ENCODE peak calls at places on chromosomes 5 and 9, in eight cellular contexts. One of them, this sample, is unnamed.

GRCh38 chr5:116154931-116155330 is 70.1 kb downstream of the COMMD10 start:
- DNase-seq in sigmoid colon: no peak
- DNase-seq in HFF-Myc: no peak
- DNase-seq in MCF 10A: no peak
- DNase-seq in adrenal gland: no peak
- DNase-seq in Calu3: no peak
- DNase-seq in esophagus squamous epithelium: no peak
- DNase-seq in fibroblast of lung: no peak
- DNase-seq in this sample: no peak

GRCh38 chr5:1793301-1793740 is 6.3 kb downstream of the MRPL36 start:
- DNase-seq in MCF 10A: no peak
- DNase-seq in HFF-Myc: no peak
- DNase-seq in sigmoid colon: peak; percentile 14
- DNase-seq in fibroblast of lung: no peak
- DNase-seq in esophagus squamous epithelium: no peak
- DNase-seq in Calu3: no peak
- DNase-seq in adrenal gland: no peak
- DNase-seq in this sample: no peak

GRCh38 chr5:90020575-90021535 is 388.7 kb downstream of the CETN3 start:
- DNase-seq in esophagus squamous epithelium: no peak
- DNase-seq in MCF 10A: peak; percentile 81
- DNase-seq in fibroblast of lung: peak; percentile 92
- DNase-seq in sigmoid colon: no peak
- DNase-seq in HFF-Myc: no peak
- DNase-seq in Calu3: peak; percentile 34
- DNase-seq in adrenal gland: no peak
- DNase-seq in this sample: peak; percentile 86

GRCh38 chr5:155564541-155564940 is 551.0 kb downstream of the KIF4B start:
- DNase-seq in HFF-Myc: no peak
- DNase-seq in Calu3: no peak
- DNase-seq in fibroblast of lung: no peak
- DNase-seq in sigmoid colon: no peak
- DNase-seq in esophagus squamous epithelium: no peak
- DNase-seq in adrenal gland: no peak
- DNase-seq in MCF 10A: no peak
- DNase-seq in this sample: no peak

GRCh38 chr9:121725008-121725795 is 73.8 kb downstream of the DAB2IP start:
- DNase-seq in Calu3: no peak
- DNase-seq in fibroblast of lung: peak; percentile 100
- DNase-seq in MCF 10A: peak; percentile 94
- DNase-seq in esophagus squamous epithelium: no peak
- DNase-seq in sigmoid colon: peak; percentile 99
- DNase-seq in adrenal gland: peak; percentile 77
- DNase-seq in HFF-Myc: peak; percentile 98
- DNase-seq in this sample: peak; percentile 98

GRCh38 chr9:131056781-131057506 is 39.4 kb upstream of the AIF1L start:
- DNase-seq in esophagus squamous epithelium: no peak
- DNase-seq in sigmoid colon: no peak
- DNase-seq in fibroblast of lung: no peak
- DNase-seq in HFF-Myc: no peak
- DNase-seq in Calu3: no peak
- DNase-seq in MCF 10A: no peak
- DNase-seq in adrenal gland: no peak
- DNase-seq in this sample: no peak

GRCh38 chr9:134174073-134174449 is 9.7 kb upstream of the RNU6ATAC start:
- DNase-seq in adrenal gland: no peak
- DNase-seq in fibroblast of lung: no peak
- DNase-seq in sigmoid colon: peak; percentile 66
- DNase-seq in Calu3: no peak
- DNase-seq in esophagus squamous epithelium: no peak
- DNase-seq in HFF-Myc: no peak
- DNase-seq in MCF 10A: no peak
- DNase-seq in this sample: no peak

GRCh38 chr5:166377756-166378155 is 1913.7 kb upstream of the WWC1 start:
- DNase-seq in MCF 10A: no peak
- DNase-seq in fibroblast of lung: no peak
- DNase-seq in sigmoid colon: no peak
- DNase-seq in Calu3: no peak
- DNase-seq in esophagus squamous epithelium: no peak
- DNase-seq in HFF-Myc: no peak
- DNase-seq in adrenal gland: no peak
- DNase-seq in this sample: no peak

GRCh38 chr5:1349246-1349645 is 4.3 kb upstream of the CLPTM1L start:
- DNase-seq in adrenal gland: no peak
- DNase-seq in fibroblast of lung: no peak
- DNase-seq in HFF-Myc: no peak
- DNase-seq in Calu3: no peak
- DNase-seq in esophagus squamous epithelium: no peak
- DNase-seq in MCF 10A: no peak
- DNase-seq in sigmoid colon: no peak
- DNase-seq in this sample: no peak

GRCh38 chr5:15940905-15941304 is 238.7 kb downstream of the MARCHF11 start:
- DNase-seq in adrenal gland: no peak
- DNase-seq in HFF-Myc: no peak
- DNase-seq in MCF 10A: no peak
- DNase-seq in Calu3: no peak
- DNase-seq in sigmoid colon: no peak
- DNase-seq in fibroblast of lung: no peak
- DNase-seq in esophagus squamous epithelium: no peak
- DNase-seq in this sample: no peak

GRCh38 chr5:88663793-88664216 is 219.2 kb downstream of the MEF2C start:
- DNase-seq in MCF 10A: no peak
- DNase-seq in esophagus squamous epithelium: no peak
- DNase-seq in Calu3: no peak
- DNase-seq in HFF-Myc: no peak
- DNase-seq in sigmoid colon: no peak
- DNase-seq in fibroblast of lung: no peak
- DNase-seq in adrenal gland: no peak
- DNase-seq in this sample: no peak

GRCh38 chr5:112693301-112693700 is 44.4 kb upstream of the APC start:
- DNase-seq in MCF 10A: no peak
- DNase-seq in esophagus squamous epithelium: no peak
- DNase-seq in fibroblast of lung: no peak
- DNase-seq in Calu3: no peak
- DNase-seq in sigmoid colon: no peak
- DNase-seq in adrenal gland: no peak
- DNase-seq in HFF-Myc: no peak
- DNase-seq in this sample: no peak

GRCh38 chr5:112692472-112692871 is 45.2 kb upstream of the APC start:
- DNase-seq in MCF 10A: no peak
- DNase-seq in fibroblast of lung: no peak
- DNase-seq in adrenal gland: no peak
- DNase-seq in Calu3: no peak
- DNase-seq in sigmoid colon: no peak
- DNase-seq in HFF-Myc: no peak
- DNase-seq in esophagus squamous epithelium: no peak
- DNase-seq in this sample: no peak

GRCh38 chr5:112691341-112691685 is 46.4 kb upstream of the APC start:
- DNase-seq in fibroblast of lung: no peak
- DNase-seq in adrenal gland: no peak
- DNase-seq in esophagus squamous epithelium: no peak
- DNase-seq in Calu3: no peak
- DNase-seq in MCF 10A: no peak
- DNase-seq in HFF-Myc: no peak
- DNase-seq in sigmoid colon: no peak
- DNase-seq in this sample: no peak

GRCh38 chr5:112690605-112691340 is 46.9 kb upstream of the APC start:
- DNase-seq in sigmoid colon: no peak
- DNase-seq in esophagus squamous epithelium: no peak
- DNase-seq in HFF-Myc: no peak
- DNase-seq in MCF 10A: no peak
- DNase-seq in fibroblast of lung: no peak
- DNase-seq in Calu3: no peak
- DNase-seq in adrenal gland: no peak
- DNase-seq in this sample: no peak

DNA sequence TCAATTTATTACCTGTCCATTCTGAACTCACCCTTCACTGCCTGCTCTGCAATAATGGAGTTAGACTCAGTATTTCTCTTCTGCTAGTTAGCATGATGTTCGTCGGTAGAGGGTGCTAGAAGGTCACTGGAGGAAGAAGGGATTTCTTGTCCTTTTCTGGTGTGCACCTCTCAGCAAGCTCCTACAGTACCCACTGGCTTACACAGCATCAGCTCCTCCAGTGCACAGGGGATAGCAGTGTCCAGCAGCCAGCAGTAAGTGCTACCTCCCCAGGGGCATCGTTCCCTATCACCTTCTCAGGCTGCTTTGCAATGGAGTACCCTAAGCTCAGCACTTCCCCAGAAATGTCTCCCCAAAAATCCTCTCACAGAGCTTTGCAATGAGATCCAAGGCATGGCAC is 45.9 kb upstream of the APC start:
- DNase-seq in sigmoid colon: no peak
- DNase-seq in Calu3: peak; percentile 59
- DNase-seq in adrenal gland: no peak
- DNase-seq in HFF-Myc: no peak
- DNase-seq in esophagus squamous epithelium: no peak
- DNase-seq in fibroblast of lung: peak; percentile 59
- DNase-seq in MCF 10A: peak; percentile 73
- DNase-seq in this sample: no peak
- TF ChIP-seq CTCF in sigmoid colon: no peak
- TF ChIP-seq CTCF in Calu3: peak; percentile 38
- TF ChIP-seq CTCF in adrenal gland: no peak
- TF ChIP-seq CTCF in HFF-Myc: peak; percentile 30
- TF ChIP-seq CTCF in esophagus squamous epithelium: no peak
- TF ChIP-seq CTCF in fibroblast of lung: peak; percentile 53
- TF ChIP-seq CTCF in MCF 10A: peak; percentile 37
- TF ChIP-seq CTCF in this sample: peak; percentile 35

GRCh38 chr5:107556575-107556974 is 114.2 kb downstream of the EFNA5 start:
- DNase-seq in esophagus squamous epithelium: no peak
- DNase-seq in sigmoid colon: no peak
- DNase-seq in adrenal gland: no peak
- DNase-seq in MCF 10A: no peak
- DNase-seq in HFF-Myc: no peak
- DNase-seq in fibroblast of lung: no peak
- DNase-seq in Calu3: no peak
- DNase-seq in this sample: no peak

GRCh38 chr5:107558951-107559350 is 111.8 kb downstream of the EFNA5 start:
- DNase-seq in fibroblast of lung: no peak
- DNase-seq in sigmoid colon: no peak
- DNase-seq in esophagus squamous epithelium: no peak
- DNase-seq in adrenal gland: no peak
- DNase-seq in MCF 10A: no peak
- DNase-seq in Calu3: no peak
- DNase-seq in HFF-Myc: no peak
- DNase-seq in this sample: no peak

GRCh38 chr5:107563957-107564544 is 106.7 kb downstream of the EFNA5 start:
- DNase-seq in fibroblast of lung: peak; percentile 27
- DNase-seq in HFF-Myc: no peak
- DNase-seq in Calu3: no peak
- DNase-seq in esophagus squamous epithelium: no peak
- DNase-seq in sigmoid colon: no peak
- DNase-seq in MCF 10A: no peak
- DNase-seq in adrenal gland: no peak
- DNase-seq in this sample: no peak

GRCh38 chr5:107557051-107557658 is 113.6 kb downstream of the EFNA5 start:
- DNase-seq in Calu3: peak; percentile 92
- DNase-seq in esophagus squamous epithelium: no peak
- DNase-seq in adrenal gland: no peak
- DNase-seq in fibroblast of lung: no peak
- DNase-seq in sigmoid colon: no peak
- DNase-seq in HFF-Myc: no peak
- DNase-seq in MCF 10A: peak; percentile 92
- DNase-seq in this sample: peak; percentile 65

GRCh38 chr5:107560377-107560776 is 110.4 kb downstream of the EFNA5 start:
- DNase-seq in Calu3: no peak
- DNase-seq in fibroblast of lung: no peak
- DNase-seq in sigmoid colon: no peak
- DNase-seq in HFF-Myc: no peak
- DNase-seq in esophagus squamous epithelium: no peak
- DNase-seq in adrenal gland: no peak
- DNase-seq in MCF 10A: no peak
- DNase-seq in this sample: no peak
- TF ChIP-seq CTCF in Calu3: no peak
- TF ChIP-seq CTCF in fibroblast of lung: no peak
- TF ChIP-seq CTCF in sigmoid colon: no peak
- TF ChIP-seq CTCF in HFF-Myc: no peak
- TF ChIP-seq CTCF in esophagus squamous epithelium: no peak
- TF ChIP-seq CTCF in adrenal gland: no peak
- TF ChIP-seq CTCF in MCF 10A: no peak
- TF ChIP-seq CTCF in this sample: no peak

GRCh38 chr5:129902806-129903205 is 1.5 kb upstream of the CHSY3 start:
- DNase-seq in Calu3: no peak
- DNase-seq in sigmoid colon: no peak
- DNase-seq in MCF 10A: no peak
- DNase-seq in fibroblast of lung: no peak
- DNase-seq in esophagus squamous epithelium: no peak
- DNase-seq in HFF-Myc: no peak
- DNase-seq in adrenal gland: no peak
- DNase-seq in this sample: no peak
- TF ChIP-seq CTCF in Calu3: no peak
- TF ChIP-seq CTCF in sigmoid colon: no peak
- TF ChIP-seq CTCF in MCF 10A: no peak
- TF ChIP-seq CTCF in fibroblast of lung: no peak
- TF ChIP-seq CTCF in esophagus squamous epithelium: no peak
- TF ChIP-seq CTCF in HFF-Myc: no peak
- TF ChIP-seq CTCF in adrenal gland: no peak
- TF ChIP-seq CTCF in this sample: no peak

GRCh38 chr5:78628260-78629024 is 20.1 kb downstream of the LHFPL2 start:
- DNase-seq in fibroblast of lung: no peak
- DNase-seq in MCF 10A: no peak
- DNase-seq in adrenal gland: no peak
- DNase-seq in sigmoid colon: no peak
- DNase-seq in esophagus squamous epithelium: no peak
- DNase-seq in Calu3: no peak
- DNase-seq in HFF-Myc: no peak
- DNase-seq in this sample: no peak

GRCh38 chr5:78624992-78625391 is 23.6 kb downstream of the LHFPL2 start:
- DNase-seq in sigmoid colon: no peak
- DNase-seq in esophagus squamous epithelium: no peak
- DNase-seq in Calu3: no peak
- DNase-seq in MCF 10A: no peak
- DNase-seq in adrenal gland: no peak
- DNase-seq in fibroblast of lung: no peak
- DNase-seq in HFF-Myc: no peak
- DNase-seq in this sample: no peak

GRCh38 chr5:78626009-78626571 is 22.5 kb downstream of the LHFPL2 start:
- DNase-seq in sigmoid colon: no peak
- DNase-seq in Calu3: no peak
- DNase-seq in MCF 10A: no peak
- DNase-seq in adrenal gland: no peak
- DNase-seq in esophagus squamous epithelium: no peak
- DNase-seq in HFF-Myc: no peak
- DNase-seq in fibroblast of lung: peak; percentile 75
- DNase-seq in this sample: peak; percentile 77

GRCh38 chr5:78627766-78628165 is 20.8 kb downstream of the LHFPL2 start:
- DNase-seq in fibroblast of lung: no peak
- DNase-seq in sigmoid colon: no peak
- DNase-seq in HFF-Myc: no peak
- DNase-seq in Calu3: no peak
- DNase-seq in MCF 10A: no peak
- DNase-seq in esophagus squamous epithelium: no peak
- DNase-seq in adrenal gland: no peak
- DNase-seq in this sample: no peak

DNA sequence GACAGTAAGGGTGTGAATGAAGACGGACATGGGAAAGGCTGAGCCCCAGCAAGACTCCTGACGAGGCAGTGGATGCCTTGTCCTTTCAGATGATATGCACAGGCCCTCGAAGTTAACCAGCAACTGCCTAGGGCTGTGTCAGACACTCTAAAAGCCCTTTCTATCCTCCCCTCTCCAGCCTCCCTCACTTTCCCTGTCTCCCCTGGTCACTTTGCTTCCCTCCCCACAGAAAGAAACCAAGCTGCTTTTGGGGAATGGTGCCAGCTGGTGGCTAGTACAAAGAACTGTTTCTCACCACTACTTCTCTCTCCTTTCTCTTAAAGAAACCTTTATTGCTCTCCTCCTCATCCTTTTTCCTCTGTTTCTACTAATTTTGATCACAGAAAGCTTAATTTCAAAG is 21.4 kb downstream of the LHFPL2 start:
- DNase-seq in HFF-Myc: no peak
- DNase-seq in adrenal gland: peak; percentile 40
- DNase-seq in sigmoid colon: peak; percentile 76
- DNase-seq in esophagus squamous epithelium: no peak
- DNase-seq in Calu3: no peak
- DNase-seq in fibroblast of lung: peak; percentile 42
- DNase-seq in MCF 10A: peak; percentile 29
- DNase-seq in this sample: no peak
- TF ChIP-seq CTCF in HFF-Myc: peak; percentile 37
- TF ChIP-seq CTCF in adrenal gland: peak; percentile 50
- TF ChIP-seq CTCF in sigmoid colon: peak; percentile 19
- TF ChIP-seq CTCF in esophagus squamous epithelium: no peak
- TF ChIP-seq CTCF in Calu3: no peak
- TF ChIP-seq CTCF in fibroblast of lung: peak; percentile 49
- TF ChIP-seq CTCF in MCF 10A: peak; percentile 17
- TF ChIP-seq CTCF in this sample: peak; percentile 72